ENCODE peak calls at places on chromosomes 13 and 19, in six cellular contexts. A is SK-MEL-5; D is naive thymus-derived CD4-positive, alpha-beta T cell; R is HAP-1; X is heart right ventricle; W is AG04450. M is an unnamed sample.

GRCh38 chr13:66835040-66835628 is 395.0 kb downstream of the PCDH9 start:
- DNase-seq in D (no peak), X (peak), A (peak), R (peak), W (peak), M (no peak)

GRCh38 chr13:29582171-29582570 is 13.3 kb downstream of the SLC7A1 start:
- DNase-seq in W (no peak), R (no peak), X (peak), D (no peak), A (no peak), M (no peak)

GRCh38 chr13:33918199-33918932 is 100.4 kb downstream of the RFC3 start:
- DNase-seq in D (no peak), W (no peak), A (no peak), R (no peak), X (no peak), M (no peak)

GRCh38 chr19:391199-391557 is 17.8 kb downstream of the C2CD4C start:
- DNase-seq in A (no peak), R (no peak), W (no peak), D (no peak), X (no peak), M (no peak)

GRCh38 chr19:2329528-2329927 is 1.0 kb downstream of the SPPL2B start:
- DNase-seq in X (no peak), D (no peak), A (no peak), W (no peak), R (no peak), M (no peak)

GRCh38 chr19:46068345-46069258 is 27.8 kb upstream of the IGFL4 start:
- DNase-seq in R (no peak), D (no peak), A (peak), X (no peak), W (peak), M (no peak)

GRCh38 chr13:110680852-110681251 is 25.1 kb downstream of the CARS2 start:
- DNase-seq in W (no peak), A (peak), R (peak), D (peak), X (no peak), M (no peak)

GRCh38 chr19:42226886-42227285 is 6.8 kb downstream of the ZNF526 start:
- DNase-seq in W (no peak), D (no peak), A (no peak), R (no peak), X (no peak), M (no peak)

GRCh38 chr19:9786342-9786741 is 17.8 kb upstream of the ZNF846 start:
- DNase-seq in D (no peak), W (no peak), A (no peak), X (no peak), R (no peak), M (no peak)

GRCh38 chr19:2282062-2282861 is at the start of gene PEAK3:
- DNase-seq in W (no peak), R (peak), A (no peak), D (no peak), X (peak), M (no peak)

GRCh38 chr13:21079761-21080730 is 18.7 kb upstream of the LATS2 start:
- DNase-seq in D (no peak), X (peak), A (peak), R (no peak), W (peak), M (no peak)

GRCh38 chr19:57171551-57172081 is 4.3 kb upstream of the DUXA start:
- DNase-seq in R (peak), A (no peak), X (peak), D (no peak), W (no peak), M (no peak)

GRCh38 chr13:99087954-99088491 is 110.2 kb upstream of the DOCK9 start:
- DNase-seq in X (peak), R (peak), W (no peak), D (no peak), A (no peak), M (no peak)

GRCh38 chr13:89988206-89988605 is 1359.3 kb upstream of the MIR17HG start:
- DNase-seq in A (no peak), W (no peak), D (no peak), X (no peak), R (no peak), M (no peak)

GRCh38 chr19:18063463-18063862 is 23.3 kb downstream of the IL12RB1 start:
- DNase-seq in X (no peak), W (no peak), A (peak), R (no peak), D (peak), M (no peak)

GRCh38 chr19:55684946-55685681 is 10.1 kb downstream of the EPN1 start:
- DNase-seq in A (no peak), X (no peak), R (no peak), D (no peak), W (no peak), M (no peak)

GRCh38 chr13:83508905-83509304 is 373.4 kb downstream of the SLITRK1 start:
- DNase-seq in W (no peak), D (no peak), R (no peak), X (no peak), A (no peak), M (peak)

M was measured in NCI-H1048.